ENCODE peak calls at places on chromosomes 11 and 22, in four cellular contexts. H, X, E and L are unnamed samples.
A peak's percentile ranks its signal among the peaks of the same experiment; 100 is the strongest.

GRCh38 chr22:40211481-40212052 is 33.8 kb downstream of the TNRC6B start:
- DNase-seq in E (no peak), H (no peak), X (no peak), L (no peak)

GRCh38 chr11:105968021-105968697 is 53.9 kb downstream of the MSANTD4 start:
- DNase-seq in E (no peak), H (no peak), X (no peak), L (no peak)

GRCh38 chr22:46075764-46076531 is 74.4 kb upstream of the PPARA start:
- DNase-seq in X (no peak), E (no peak), H (peak; percentile 27), L (no peak)

GRCh38 chr22:42967933-42968332 is 47.0 kb downstream of the PACSIN2 start:
- DNase-seq in E (no peak), H (peak; percentile 78), X (no peak), L (no peak)

GRCh38 chr11:3109921-3110706 is 52.9 kb upstream of the CARS1 start:
- DNase-seq in X (peak; percentile 22), E (peak; percentile 68), H (peak; percentile 43), L (no peak)

GRCh38 chr11:111829185-111829968 is 42.0 kb downstream of the ALG9 start:
- DNase-seq in H (no peak), X (no peak), E (no peak), L (no peak)

GRCh38 chr11:64558869-64559268 is 32.2 kb upstream of the SLC22A12 start:
- DNase-seq in E (no peak), X (no peak), H (no peak), L (no peak)

GRCh38 chr11:64090811-64091516 is 55.2 kb downstream of the FLRT1 start:
- DNase-seq in E (no peak), H (no peak), X (no peak), L (no peak)

GRCh38 chr11:17611503-17612220 is 64.6 kb downstream of the OTOG start:
- DNase-seq in H (peak; percentile 14), E (no peak), X (no peak), L (no peak)

GRCh38 chr11:73135346-73136284 is 6.5 kb downstream of the FCHSD2 start:
- DNase-seq in X (no peak), E (no peak), H (no peak), L (no peak)